ENCODE peak calls at places on chromosome 1, in four cellular contexts. U is stimulated activated naive B cell treated with anti-CD40 and anti-IgM and Interleukin-4, amounts not matched to agents 10 μg/mL and 1 μg/mL and 100 μg/mL, for 72 hours; L is SK-N-SH treated with all-trans-retinoic acid at 6 μM for 48 hours; C is left lung. B is an unnamed sample.

GRCh38 chr1:165639821-165640623 is 9.0 kb downstream of the MGST3 start:
- ATAC-seq in U (peak), L (no peak), C (no peak), B (no peak)

GRCh38 chr1:24896176-24896575 is 33.9 kb downstream of the RUNX3 start:
- ATAC-seq in U (no peak), L (no peak), C (no peak), B (no peak)

GRCh38 chr1:43238104-43238503 is 31.7 kb upstream of the TMEM125 start:
- ATAC-seq in U (peak), L (peak), C (peak), B (no peak)

GRCh38 chr1:112576240-112576639 is 42.7 kb downstream of the ST7L start:
- ATAC-seq in U (no peak), L (no peak), C (no peak), B (no peak)

GRCh38 chr1:42305639-42306038 is 29.4 kb downstream of the FOXJ3 start:
- ATAC-seq in U (no peak), L (no peak), C (no peak), B (no peak)

GRCh38 chr1:154609398-154610380 is 1.7 kb upstream of the ADAR start:
- ATAC-seq in U (peak), L (peak), C (no peak), B (no peak)

GRCh38 chr1:177945943-177946650 is 23.8 kb downstream of the SEC16B start:
- ATAC-seq in U (peak), L (peak), C (peak), B (peak)

GRCh38 chr1:208855403-208855802 is 611.2 kb upstream of the PLXNA2 start:
- ATAC-seq in U (no peak), L (no peak), C (no peak), B (no peak)

GRCh38 chr1:236808564-236809130 is 13.6 kb downstream of the MTR start:
- ATAC-seq in U (no peak), L (no peak), C (peak), B (no peak)

GRCh38 chr1:155012052-155012546 is 9.5 kb downstream of the ZBTB7B start:
- ATAC-seq in U (no peak), L (no peak), C (peak), B (no peak)

GRCh38 chr1:208216806-208217205 is 27.4 kb downstream of the PLXNA2 start:
- ATAC-seq in U (no peak), L (no peak), C (no peak), B (no peak)

GRCh38 chr1:176243746-176244145 is 36.7 kb upstream of the COP1 start:
- ATAC-seq in U (no peak), L (no peak), C (no peak), B (no peak)

GRCh38 chr1:208212893-208213292 is 31.3 kb downstream of the PLXNA2 start:
- ATAC-seq in U (no peak), L (no peak), C (no peak), B (no peak)